ENCODE peak calls at places on chromosomes 7 and 10, in five cellular contexts. T, W, I, J and R are unnamed samples.

GRCh38 chr10:133182791-133183645 is 23.0 kb downstream of the KNDC1 start:
- DNase-seq in T (no peak), W (no peak), I (no peak), J (no peak), R (no peak)

GRCh38 chr10:101903827-101904520 is 60.4 kb upstream of the KCNIP2 start:
- DNase-seq in T (no peak), W (no peak), I (peak), J (no peak), R (no peak)

GRCh38 chr10:32377458-32378370 is 30.8 kb upstream of the EPC1 start:
- DNase-seq in T (peak), W (no peak), I (no peak), J (no peak), R (peak)

GRCh38 chr7:150983893-150984368 is 5.8 kb upstream of the KCNH2 start:
- DNase-seq in T (no peak), W (peak), I (no peak), J (no peak), R (no peak)

GRCh38 chr7:150325901-150326300 is 2.6 kb upstream of the ACTR3C start:
- DNase-seq in T (no peak), W (no peak), I (no peak), J (no peak), R (no peak)

GRCh38 chr7:132611056-132611455 is 34.8 kb upstream of the PLXNA4 start:
- DNase-seq in T (no peak), W (no peak), I (no peak), J (no peak), R (no peak)

GRCh38 chr10:66833861-66834260 is 92.0 kb upstream of the LRRTM3 start:
- DNase-seq in T (no peak), W (no peak), I (no peak), J (no peak), R (no peak)

GRCh38 chr10:79286318-79286951 is 60.8 kb upstream of the PPIF start:
- DNase-seq in T (no peak), W (no peak), I (peak), J (no peak), R (no peak)

GRCh38 chr10:133158756-133159610 is 1.0 kb upstream of the KNDC1 start:
- DNase-seq in T (no peak), W (peak), I (no peak), J (no peak), R (no peak)

GRCh38 chr10:12448729-12449391 is 99.5 kb downstream of the CAMK1D start:
- DNase-seq in T (no peak), W (no peak), I (peak), J (no peak), R (peak)

GRCh38 chr7:30796105-30796869 is 25.1 kb downstream of the MINDY4 start:
- DNase-seq in T (no peak), W (no peak), I (no peak), J (no peak), R (no peak)

GRCh38 chr7:21898265-21898930 is 47.3 kb downstream of the CDCA7L start:
- DNase-seq in T (no peak), W (no peak), I (peak), J (no peak), R (no peak)

GRCh38 chr7:82146491-82146890 is 297.1 kb downstream of the CACNA2D1 start:
- DNase-seq in T (no peak), W (no peak), I (no peak), J (no peak), R (no peak)

GRCh38 chr7:2821842-2822507 is 22.1 kb downstream of the GNA12 start:
- DNase-seq in T (no peak), W (no peak), I (no peak), J (no peak), R (no peak)

GRCh38 chr7:36366649-36367560 is 22.8 kb upstream of the ANLN start:
- DNase-seq in T (peak), W (peak), I (peak), J (peak), R (peak)

GRCh38 chr10:59838390-59838789 is 68.0 kb downstream of the CCDC6 start:
- DNase-seq in T (no peak), W (no peak), I (no peak), J (no peak), R (no peak)

GRCh38 chr7:33745934-33746333 is 159.4 kb upstream of the BMPER start:
- DNase-seq in T (no peak), W (no peak), I (no peak), J (no peak), R (no peak)

GRCh38 chr7:55548295-55548731 is 24.0 kb downstream of the VOPP1 start:
- DNase-seq in T (no peak), W (no peak), I (no peak), J (no peak), R (no peak)

GRCh38 chr7:127387974-127388373 is 4.5 kb downstream of the ZNF800 start:
- DNase-seq in T (no peak), W (no peak), I (no peak), J (no peak), R (no peak)

GRCh38 chr7:130365511-130366441 is 14.5 kb upstream of the CPA1 start:
- DNase-seq in T (no peak), W (peak), I (peak), J (no peak), R (no peak)
- TF ChIP-seq ATF3 in T (no peak), W (no peak), I (no peak), J (no peak), R (no peak)

GRCh38 chr10:46031648-46032532 is 1.5 kb upstream of the NCOA4 start:
- DNase-seq in T (peak), W (no peak), I (no peak), J (no peak), R (no peak)

GRCh38 chr10:46037107-46037900 is 6.9 kb upstream of the NCOA4 start:
- DNase-seq in T (no peak), W (no peak), I (no peak), J (no peak), R (no peak)

GRCh38 chr10:46030091-46030937 is at the start of gene NCOA4:
- DNase-seq in T (peak), W (peak), I (peak), J (peak), R (peak)

GRCh38 chr10:46035923-46036849 is 5.8 kb upstream of the NCOA4 start:
- DNase-seq in T (peak), W (no peak), I (no peak), J (no peak), R (no peak)

DNA sequence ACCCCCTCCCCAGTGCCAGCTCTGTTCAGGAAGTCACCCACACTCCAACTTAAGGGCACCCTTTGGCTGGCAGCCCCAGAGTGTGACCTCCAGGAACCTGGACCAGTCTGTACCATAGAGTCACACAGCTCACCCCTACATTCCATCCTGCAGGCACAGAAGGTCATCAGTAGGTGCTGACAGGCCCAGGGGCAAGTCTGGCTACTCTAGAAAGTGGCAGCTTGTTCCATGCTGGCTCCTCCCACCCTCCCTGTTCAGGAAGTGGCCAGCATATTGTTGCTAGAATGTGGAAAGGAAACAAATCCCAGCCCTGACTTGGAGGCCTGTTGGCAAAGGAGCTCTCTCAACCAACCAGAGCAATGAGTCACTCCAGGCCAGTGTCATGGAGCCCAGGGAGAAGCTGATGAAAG is 3.2 kb upstream of the NCOA4 start:
- DNase-seq in T (peak), W (no peak), I (no peak), J (no peak), R (no peak)
- TF ChIP-seq ATF3 in T (no peak), W (no peak), I (no peak), J (no peak), R (no peak)

DNA sequence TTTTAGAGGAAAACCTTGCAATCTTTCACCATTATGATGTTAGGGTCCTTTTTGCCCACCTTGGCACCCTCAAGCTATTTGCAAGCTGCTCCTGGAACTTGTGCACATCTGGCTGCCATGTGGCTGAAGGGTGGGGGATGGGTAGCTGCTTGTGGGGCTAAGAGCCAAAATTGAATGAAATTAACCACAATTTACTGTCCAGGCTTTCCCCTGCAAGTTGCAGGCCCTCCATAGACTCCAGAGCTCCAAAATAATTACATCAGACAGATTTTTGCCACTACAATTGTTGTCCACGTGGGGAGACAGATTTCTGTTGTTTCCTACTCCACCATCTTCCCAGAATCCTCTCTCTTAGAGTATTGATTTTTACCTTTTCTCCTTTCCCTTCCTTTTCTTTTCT is 19.1 kb downstream of the PI4K2A start:
- DNase-seq in T (no peak), W (no peak), I (no peak), J (no peak), R (no peak)
- TF ChIP-seq ATF3 in T (no peak), W (no peak), I (no peak), J (no peak), R (no peak)

GRCh38 chr10:109022417-109023049 is 900.8 kb downstream of the XPNPEP1 start:
- DNase-seq in T (no peak), W (no peak), I (no peak), J (no peak), R (no peak)

DNA sequence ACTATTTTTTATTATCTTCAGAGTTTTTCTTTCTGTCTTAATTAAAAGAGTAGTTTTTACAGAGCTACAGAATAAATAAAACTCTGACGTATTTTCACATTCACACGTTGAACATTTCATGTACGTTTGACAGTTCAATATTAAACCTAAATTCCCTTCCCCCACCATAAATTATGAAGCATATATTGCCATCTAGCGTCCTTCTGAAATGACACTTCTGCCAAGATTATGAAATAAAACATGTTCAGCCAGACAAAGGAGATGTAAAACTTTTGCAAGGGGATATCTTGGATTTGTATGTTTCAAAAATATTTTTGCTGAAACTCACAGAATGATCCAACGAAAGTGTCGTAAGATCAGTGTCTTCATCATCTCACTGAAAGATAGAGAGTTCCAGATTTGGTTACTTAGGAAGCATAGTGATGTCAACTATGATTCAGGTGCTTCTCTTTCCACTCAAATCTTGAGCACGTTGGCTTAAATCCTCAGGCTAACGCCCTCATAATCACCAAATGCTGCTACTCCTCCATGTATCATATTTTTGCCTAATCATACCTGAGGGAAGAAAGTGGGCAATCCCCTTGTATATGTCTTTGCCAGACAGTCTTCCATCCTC is 904.3 kb downstream of the XPNPEP1 start:
- DNase-seq in T (no peak), W (no peak), I (no peak), J (no peak), R (no peak)
- TF ChIP-seq ATF3 in T (no peak), W (no peak), I (no peak), J (no peak), R (no peak)

DNA sequence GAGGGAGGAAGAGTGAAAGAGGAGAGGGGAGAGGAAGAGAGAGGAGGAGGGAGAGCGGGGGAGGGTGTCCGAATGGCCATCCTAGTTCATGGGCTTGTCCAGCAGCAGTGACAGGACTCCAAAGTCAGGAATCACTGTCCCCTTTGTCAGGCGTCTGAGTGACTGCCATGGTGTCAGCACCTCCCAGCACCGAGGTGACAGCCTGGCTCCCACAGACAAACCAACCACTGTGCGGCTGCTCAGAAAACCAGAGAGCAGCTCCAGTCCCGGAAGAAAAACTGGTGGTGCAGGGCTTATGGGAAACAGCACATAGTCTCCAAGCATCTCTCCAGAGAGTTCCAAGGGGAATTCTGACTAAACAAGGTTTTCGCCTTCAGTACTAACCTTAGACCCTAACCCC is 18.9 kb upstream of the FGFR2 start:
- DNase-seq in T (no peak), W (no peak), I (no peak), J (no peak), R (no peak)
- TF ChIP-seq ATF3 in T (no peak), W (no peak), I (no peak), J (no peak), R (no peak)

GRCh38 chr10:73537288-73537687 is 41.5 kb upstream of the PPP3CB start:
- DNase-seq in T (no peak), W (no peak), I (no peak), J (no peak), R (no peak)
- TF ChIP-seq ATF3 in T (no peak), W (no peak), I (no peak), J (no peak), R (no peak)